ENCODE peak calls at places on chromosomes 13 and 19, in four cellular contexts. N, I, R and H are unnamed samples.

GRCh38 chr19:48511800-48512503 is at the start of gene LMTK3:
- DNase-seq in N (no peak), I (peak), R (peak), H (no peak)

GRCh38 chr13:46751811-46752635 is 44.9 kb downstream of the ESD start:
- DNase-seq in N (peak), I (peak), R (peak), H (no peak)

GRCh38 chr13:20609145-20609544 is 42.2 kb downstream of the IFT88 start:
- DNase-seq in N (peak), I (no peak), R (no peak), H (no peak)

GRCh38 chr13:36124236-36124822 is 6.9 kb downstream of the DCLK1 start:
- DNase-seq in N (peak), I (no peak), R (no peak), H (no peak)

GRCh38 chr13:40379794-40380608 is 286.4 kb downstream of the FOXO1 start:
- DNase-seq in N (no peak), I (no peak), R (no peak), H (no peak)

GRCh38 chr13:52599037-52599852 is 43.0 kb upstream of the HNRNPA1L2 start:
- DNase-seq in N (no peak), I (no peak), R (no peak), H (no peak)

GRCh38 chr19:29531458-29532025 is 5.7 kb downstream of the VSTM2B start:
- DNase-seq in N (no peak), I (no peak), R (no peak), H (no peak)

GRCh38 chr19:44635581-44636438 is 7.9 kb upstream of the PVR start:
- DNase-seq in N (peak), I (no peak), R (no peak), H (no peak)

GRCh38 chr13:30968734-30969335 is 36.4 kb downstream of the TEX26 start:
- DNase-seq in N (peak), I (no peak), R (no peak), H (no peak)

GRCh38 chr19:49896863-49897621 is at the start of gene IL4I1:
- DNase-seq in N (no peak), I (peak), R (no peak), H (no peak)

GRCh38 chr19:16372065-16372915 is 47.7 kb downstream of the KLF2 start:
- DNase-seq in N (no peak), I (no peak), R (no peak), H (no peak)

GRCh38 chr19:15177269-15178116 is 23.3 kb downstream of the NOTCH3 start:
- DNase-seq in N (no peak), I (peak), R (peak), H (peak)

GRCh38 chr13:80030491-80030890 is 310.4 kb downstream of the SPRY2 start:
- DNase-seq in N (no peak), I (no peak), R (no peak), H (peak)

GRCh38 chr19:30783936-30784335 is 411.8 kb downstream of the ZNF536 start:
- DNase-seq in N (no peak), I (no peak), R (no peak), H (no peak)

GRCh38 chr19:45254044-45254531 is 3.0 kb downstream of the MARK4 start:
- DNase-seq in N (no peak), I (no peak), R (no peak), H (no peak)

GRCh38 chr19:15332311-15332996 is at the start of gene BRD4:
- DNase-seq in N (no peak), I (peak), R (peak), H (no peak)

GRCh38 chr13:84885868-84886267 is 913.4 kb downstream of the SLITRK6 start:
- DNase-seq in N (no peak), I (no peak), R (no peak), H (no peak)

GRCh38 chr13:96499646-96500045 is 409.7 kb downstream of the HS6ST3 start:
- DNase-seq in N (no peak), I (no peak), R (no peak), H (no peak)

GRCh38 chr19:54298357-54299125 is 14.4 kb downstream of the LILRA5 start:
- DNase-seq in N (no peak), I (no peak), R (no peak), H (no peak)

GRCh38 chr19:12792048-12792852 is 964 bp downstream of the JUNB start:
- DNase-seq in N (no peak), I (peak), R (peak), H (no peak)